ENCODE peak calls at places on chromosomes 3 and 15, in four cellular contexts. F is activated CD4-positive, alpha-beta T cell treated with anti-CD3 and anti-CD28 coated beads, Interleukin-2, amount 50 U/mL, for 1 hour; H is fibroblast of lung; T is heart right ventricle. A is an unnamed sample.

GRCh38 chr15:36389107-36389506 is 190.3 kb upstream of the CDIN1 start:
- DNase-seq in F (no peak), H (no peak), T (no peak), A (no peak)

GRCh38 chr15:34582461-34583357 is 742 bp downstream of the GOLGA8B start:
- DNase-seq in F (peak), H (peak), T (no peak), A (peak)

GRCh38 chr3:195416795-195417194 is 26.0 kb downstream of the ACAP2 start:
- DNase-seq in F (no peak), H (peak), T (no peak), A (no peak)

GRCh38 chr3:178036745-178037144 is 499.5 kb upstream of the KCNMB2 start:
- DNase-seq in F (no peak), H (peak), T (no peak), A (no peak)

GRCh38 chr3:146577662-146578061 is 27.5 kb downstream of the PLSCR5 start:
- DNase-seq in F (peak), H (peak), T (peak), A (no peak)

GRCh38 chr3:143825513-143825912 is 22.8 kb downstream of the SLC9A9 start:
- DNase-seq in F (no peak), H (no peak), T (no peak), A (no peak)

GRCh38 chr3:185519021-185519420 is 20.2 kb upstream of the TMEM41A start:
- DNase-seq in F (no peak), H (no peak), T (no peak), A (no peak)

GRCh38 chr3:30683769-30684168 is 77.4 kb downstream of the TGFBR2 start:
- DNase-seq in F (no peak), H (no peak), T (no peak), A (no peak)

GRCh38 chr3:9214599-9214998 is 34.8 kb downstream of the SRGAP3 start:
- DNase-seq in F (no peak), H (peak), T (no peak), A (no peak)

A was measured in NCI-H226.